ENCODE peak calls at places on chromosomes 3 and 15, in seven cellular contexts. E is lower lobe of right lung, A is tibial artery, B is adrenal gland, F is PC-3, J is stomach, H is neuronal stem cell. Z is an unnamed sample.

GRCh38 chr3:46506526-46506925 is 8.8 kb downstream of the RTP3 start:
- DNase-seq in E (no peak), A (no peak), B (no peak), F (no peak), J (no peak), H (no peak), Z (no peak)

GRCh38 chr3:123535580-123535979 is 49.3 kb downstream of the HACD2 start:
- DNase-seq in E (no peak), A (no peak), B (no peak), F (peak; percentile 58), J (no peak), H (no peak), Z (no peak)

GRCh38 chr3:79086514-79086913 is 681.3 kb downstream of the ROBO1 start:
- DNase-seq in E (no peak), A (peak; percentile 19), B (peak; percentile 32), F (peak; percentile 76), J (peak; percentile 31), H (peak; percentile 65), Z (peak; percentile 84)

GRCh38 chr3:23385327-23385726 is 182.2 kb downstream of the UBE2E2 start:
- DNase-seq in E (no peak), A (no peak), B (no peak), F (no peak), J (no peak), H (no peak), Z (no peak)

GRCh38 chr3:101703169-101703568 is 16.7 kb upstream of the RPL24 start:
- DNase-seq in E (no peak), A (no peak), B (no peak), F (peak; percentile 82), J (no peak), H (no peak), Z (peak; percentile 29)

GRCh38 chr3:61564405-61565059 is 3.2 kb downstream of the PTPRG start:
- DNase-seq in E (peak; percentile 82), A (peak; percentile 85), B (peak; percentile 86), F (no peak), J (peak; percentile 66), H (peak; percentile 72), Z (no peak)

GRCh38 chr3:89950772-89951171 is 843.4 kb downstream of the EPHA3 start:
- DNase-seq in E (no peak), A (no peak), B (no peak), F (no peak), J (no peak), H (no peak), Z (no peak)

GRCh38 chr3:129278970-129279906 is 568 bp downstream of the HMCES start:
- DNase-seq in E (peak; percentile 62), A (no peak), B (peak; percentile 38), F (peak; percentile 60), J (peak; percentile 38), H (peak; percentile 31), Z (peak; percentile 86)

GRCh38 chr3:139353920-139354556 is 10.2 kb downstream of the MRPS22 start:
- DNase-seq in E (no peak), A (no peak), B (no peak), F (peak; percentile 70), J (no peak), H (no peak), Z (peak; percentile 61)

GRCh38 chr3:23324745-23325144 is 121.6 kb downstream of the UBE2E2 start:
- DNase-seq in E (no peak), A (no peak), B (no peak), F (peak; percentile 73), J (no peak), H (no peak), Z (no peak)

GRCh38 chr3:124860599-124860998 is 26.6 kb downstream of the ITGB5 start:
- DNase-seq in E (no peak), A (peak; percentile 89), B (peak; percentile 75), F (peak; percentile 96), J (peak; percentile 46), H (no peak), Z (no peak)

GRCh38 chr15:67166280-67167009 is 88.0 kb downstream of the AAGAB start:
- DNase-seq in E (no peak), A (no peak), B (no peak), F (no peak), J (no peak), H (no peak), Z (no peak)

GRCh38 chr3:187041362-187042061 is 97.8 kb downstream of the RPL39L start:
- DNase-seq in E (no peak), A (no peak), B (no peak), F (no peak), J (no peak), H (no peak), Z (no peak)

GRCh38 chr3:142366434-142366833 is 81.4 kb downstream of the XRN1 start:
- DNase-seq in E (no peak), A (no peak), B (no peak), F (peak; percentile 45), J (no peak), H (no peak), Z (peak; percentile 70)

GRCh38 chr3:152251916-152252315 is 16.8 kb upstream of the MBNL1 start:
- DNase-seq in E (no peak), A (no peak), B (no peak), F (no peak), J (no peak), H (no peak), Z (no peak)

GRCh38 chr3:127790009-127790533 is 32.2 kb downstream of the MGLL start:
- DNase-seq in E (no peak), A (no peak), B (no peak), F (no peak), J (no peak), H (no peak), Z (no peak)

GRCh38 chr3:126971891-126972351 is 11.0 kb upstream of the PLXNA1 start:
- DNase-seq in E (peak; percentile 82), A (peak; percentile 76), B (peak; percentile 59), F (no peak), J (peak; percentile 38), H (no peak), Z (no peak)

GRCh38 chr15:74781673-74782595 is at the start of gene CSK:
- DNase-seq in E (peak; percentile 83), A (peak; percentile 58), B (peak; percentile 82), F (peak; percentile 69), J (peak; percentile 81), H (peak; percentile 73), Z (peak; percentile 96)

GRCh38 chr3:168030488-168031054 is 65.2 kb downstream of the GOLIM4 start:
- DNase-seq in E (no peak), A (no peak), B (no peak), F (no peak), J (no peak), H (no peak), Z (no peak)

GRCh38 chr3:96266395-96267187 is 547.8 kb upstream of the EPHA6 start:
- DNase-seq in E (no peak), A (no peak), B (no peak), F (peak; percentile 68), J (no peak), H (no peak), Z (no peak)

GRCh38 chr3:49533786-49534519 is 20.3 kb upstream of the BSN start:
- DNase-seq in E (no peak), A (no peak), B (peak; percentile 49), F (no peak), J (no peak), H (no peak), Z (no peak)

GRCh38 chr3:112074006-112074405 is 12.2 kb upstream of the C3orf52 start:
- DNase-seq in E (no peak), A (no peak), B (no peak), F (peak; percentile 86), J (no peak), H (no peak), Z (no peak)

GRCh38 chr3:107143206-107143605 is 234.0 kb upstream of the CCDC54 start:
- DNase-seq in E (no peak), A (no peak), B (no peak), F (no peak), J (no peak), H (peak; percentile 8), Z (no peak)

GRCh38 chr15:70423267-70423666 is 325.6 kb upstream of the TLE3 start:
- DNase-seq in E (no peak), A (no peak), B (no peak), F (no peak), J (no peak), H (no peak), Z (no peak)

GRCh38 chr15:76636059-76636458 is 269.1 kb downstream of the SCAPER start:
- DNase-seq in E (no peak), A (no peak), B (no peak), F (no peak), J (no peak), H (no peak), Z (no peak)

DNA sequence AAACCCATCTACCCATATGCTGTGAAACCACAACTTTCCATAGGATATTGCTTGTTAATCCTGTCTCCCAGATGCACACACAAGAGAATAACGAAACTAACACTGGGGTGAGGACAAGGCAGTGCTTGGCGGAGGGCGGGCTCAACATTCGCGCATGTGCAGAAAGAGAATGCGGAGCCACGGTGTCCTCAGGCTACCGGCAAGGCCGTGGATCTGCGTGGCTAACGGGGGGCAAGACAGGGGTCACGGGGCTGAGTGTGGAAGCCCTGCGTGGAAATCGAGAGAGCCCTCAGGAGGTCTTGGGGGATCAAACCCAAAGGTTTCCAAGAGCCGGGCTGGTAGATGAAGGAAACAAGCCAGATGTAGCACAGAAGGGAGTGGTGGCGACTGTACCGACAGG is 48.4 kb upstream of the TRA2B start:
- DNase-seq in E (no peak), A (no peak), B (no peak), F (no peak), J (no peak), H (no peak), Z (no peak)
- H3K4me3 ChIP-seq in E (no peak overlapping the region), A (no peak overlapping the region), B (no peak overlapping the region), F (no peak overlapping the region), J (no peak overlapping the region), H (no peak overlapping the region), Z (no peak overlapping the region)

GRCh38 chr3:136898954-136899353 is 36.9 kb downstream of the NCK1 start:
- DNase-seq in E (no peak), A (no peak), B (no peak), F (no peak), J (no peak), H (no peak), Z (no peak)
- H3K9me3 ChIP-seq in E (peaks cover 10% of the 10 kb centered on the region), A (peaks cover 2% of the 10 kb centered on the region), B (no peaks in the 10 kb centered on the region), F (no peaks in the 10 kb centered on the region), J (no peaks in the 10 kb centered on the region), H (peaks cover 2% of the 10 kb centered on the region), Z (peaks cover 4% of the 10 kb centered on the region)

DNA sequence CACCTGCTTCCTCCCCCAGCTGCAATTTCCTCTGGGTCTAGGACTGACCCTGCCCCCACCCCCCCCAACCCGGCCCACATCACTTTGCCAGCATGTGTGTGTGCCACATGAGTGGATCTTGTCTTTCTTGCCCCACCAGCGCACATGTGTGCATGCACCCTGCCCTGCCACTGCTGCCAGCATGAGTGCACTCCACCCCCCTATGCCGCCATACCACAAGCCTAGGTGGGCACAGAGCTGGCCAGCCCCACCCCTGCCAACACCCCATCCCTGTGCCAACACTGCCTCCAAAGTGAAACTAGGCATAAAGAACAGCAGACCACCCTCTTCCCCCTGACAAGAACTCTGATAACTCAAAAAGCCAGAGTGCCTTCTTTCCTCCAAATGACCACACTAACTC is 296.3 kb upstream of the SGO1 start:
- DNase-seq in E (no peak), A (no peak), B (no peak), F (no peak), J (no peak), H (no peak), Z (no peak)
- H3K4me3 ChIP-seq in E (no peak overlapping the region), A (no peak overlapping the region), B (no peak overlapping the region), F (no peak overlapping the region), J (no peak overlapping the region), H (no peak overlapping the region), Z (no peak overlapping the region)

GRCh38 chr3:5994651-5995050 is 807.1 kb downstream of the EDEM1 start:
- DNase-seq in E (no peak), A (no peak), B (no peak), F (no peak), J (no peak), H (no peak), Z (no peak)
- H3K9me3 ChIP-seq in E (no peaks in the 10 kb centered on the region), A (no peaks in the 10 kb centered on the region), B (no peaks in the 10 kb centered on the region), F (peaks cover 5% of the 10 kb centered on the region), J (no peaks in the 10 kb centered on the region), H (peaks cover 3% of the 10 kb centered on the region), Z (no peaks in the 10 kb centered on the region)

Z was measured in Karpas-422.